ENCODE peak calls at places on chromosome 13, in seven cellular contexts. One of them, this sample, is unnamed.

GRCh38 chr13:99417151-99417820 is 84.0 kb upstream of the TM9SF2 start:
- DNase-seq in breast epithelium: peak; percentile 37
- DNase-seq in IMR-90: no peak
- DNase-seq in uterus: no peak
- DNase-seq in body of pancreas: no peak
- DNase-seq in NB4: no peak
- DNase-seq in tibial nerve: no peak
- DNase-seq in this sample: peak; percentile 31

GRCh38 chr13:86051134-86052103 is 252.2 kb upstream of the SLITRK6 start:
- DNase-seq in breast epithelium: no peak
- DNase-seq in IMR-90: no peak
- DNase-seq in uterus: no peak
- DNase-seq in body of pancreas: no peak
- DNase-seq in NB4: no peak
- DNase-seq in tibial nerve: no peak
- DNase-seq in this sample: no peak

GRCh38 chr13:32212420-32212819 is 102.7 kb downstream of the ZAR1L start:
- DNase-seq in breast epithelium: no peak
- DNase-seq in IMR-90: peak; percentile 91
- DNase-seq in uterus: no peak
- DNase-seq in body of pancreas: no peak
- DNase-seq in NB4: no peak
- DNase-seq in tibial nerve: no peak
- DNase-seq in this sample: no peak

GRCh38 chr13:49113526-49114286 is 106.4 kb upstream of the MLNR start:
- DNase-seq in breast epithelium: no peak
- DNase-seq in IMR-90: peak; percentile 82
- DNase-seq in uterus: no peak
- DNase-seq in body of pancreas: no peak
- DNase-seq in NB4: peak; percentile 81
- DNase-seq in tibial nerve: no peak
- DNase-seq in this sample: no peak

GRCh38 chr13:39385621-39386231 is 217.3 kb downstream of the LHFPL6 start:
- DNase-seq in breast epithelium: no peak
- DNase-seq in IMR-90: peak; percentile 15
- DNase-seq in uterus: no peak
- DNase-seq in body of pancreas: no peak
- DNase-seq in NB4: no peak
- DNase-seq in tibial nerve: no peak
- DNase-seq in this sample: no peak

GRCh38 chr13:50386527-50387123 is 371.4 kb downstream of the KCNRG start:
- DNase-seq in breast epithelium: no peak
- DNase-seq in IMR-90: peak; percentile 82
- DNase-seq in uterus: no peak
- DNase-seq in body of pancreas: no peak
- DNase-seq in NB4: no peak
- DNase-seq in tibial nerve: no peak
- DNase-seq in this sample: no peak

GRCh38 chr13:48923376-48923775 is 52.3 kb upstream of the FNDC3A start:
- DNase-seq in breast epithelium: no peak
- DNase-seq in IMR-90: no peak
- DNase-seq in uterus: no peak
- DNase-seq in body of pancreas: no peak
- DNase-seq in NB4: no peak
- DNase-seq in tibial nerve: no peak
- DNase-seq in this sample: no peak

GRCh38 chr13:113746671-113747070 is 12.4 kb upstream of the TMEM255B start:
- DNase-seq in breast epithelium: no peak
- DNase-seq in IMR-90: no peak
- DNase-seq in uterus: no peak
- DNase-seq in body of pancreas: no peak
- DNase-seq in NB4: no peak
- DNase-seq in tibial nerve: no peak
- DNase-seq in this sample: no peak

GRCh38 chr13:25943666-25944065 is 108.2 kb downstream of the SHISA2 start:
- DNase-seq in breast epithelium: no peak
- DNase-seq in IMR-90: no peak
- DNase-seq in uterus: no peak
- DNase-seq in body of pancreas: no peak
- DNase-seq in NB4: peak; percentile 79
- DNase-seq in tibial nerve: no peak
- DNase-seq in this sample: no peak

GRCh38 chr13:97139704-97140103 is 82.4 kb upstream of the MBNL2 start:
- DNase-seq in breast epithelium: no peak
- DNase-seq in IMR-90: no peak
- DNase-seq in uterus: no peak
- DNase-seq in body of pancreas: no peak
- DNase-seq in NB4: peak; percentile 29
- DNase-seq in tibial nerve: no peak
- DNase-seq in this sample: no peak

GRCh38 chr13:26202365-26202972 is 19.6 kb downstream of the RNF6 start:
- DNase-seq in breast epithelium: no peak
- DNase-seq in IMR-90: peak; percentile 64
- DNase-seq in uterus: no peak
- DNase-seq in body of pancreas: no peak
- DNase-seq in NB4: no peak
- DNase-seq in tibial nerve: no peak
- DNase-seq in this sample: no peak

GRCh38 chr13:66951426-66951825 is 278.7 kb downstream of the PCDH9 start:
- DNase-seq in breast epithelium: no peak
- DNase-seq in IMR-90: no peak
- DNase-seq in uterus: no peak
- DNase-seq in body of pancreas: no peak
- DNase-seq in NB4: no peak
- DNase-seq in tibial nerve: no peak
- DNase-seq in this sample: no peak

GRCh38 chr13:43686557-43686956 is 100.2 kb downstream of the ENOX1 start:
- DNase-seq in breast epithelium: no peak
- DNase-seq in IMR-90: peak; percentile 93
- DNase-seq in uterus: peak; percentile 64
- DNase-seq in body of pancreas: peak; percentile 22
- DNase-seq in NB4: peak; percentile 7
- DNase-seq in tibial nerve: no peak
- DNase-seq in this sample: no peak
- TF ChIP-seq CTCF in breast epithelium: no peak
- TF ChIP-seq CTCF in IMR-90: no peak
- TF ChIP-seq CTCF in uterus: no peak
- TF ChIP-seq CTCF in body of pancreas: no peak
- TF ChIP-seq CTCF in NB4: no peak
- TF ChIP-seq CTCF in tibial nerve: no peak
- TF ChIP-seq CTCF in this sample: no peak

GRCh38 chr13:110617326-110618072 is 2.2 kb downstream of the NAXD start:
- DNase-seq in breast epithelium: no peak
- DNase-seq in IMR-90: peak; percentile 97
- DNase-seq in uterus: peak; percentile 45
- DNase-seq in body of pancreas: peak; percentile 74
- DNase-seq in NB4: no peak
- DNase-seq in tibial nerve: no peak
- DNase-seq in this sample: peak; percentile 83

GRCh38 chr13:110618167-110618566 is 2.8 kb downstream of the NAXD start:
- DNase-seq in breast epithelium: no peak
- DNase-seq in IMR-90: no peak
- DNase-seq in uterus: no peak
- DNase-seq in body of pancreas: no peak
- DNase-seq in NB4: no peak
- DNase-seq in tibial nerve: no peak
- DNase-seq in this sample: no peak

GRCh38 chr13:110616103-110617101 is 1.1 kb downstream of the NAXD start:
- DNase-seq in breast epithelium: peak; percentile 78
- DNase-seq in IMR-90: peak; percentile 72
- DNase-seq in uterus: no peak
- DNase-seq in body of pancreas: peak; percentile 41
- DNase-seq in NB4: peak; percentile 62
- DNase-seq in tibial nerve: no peak
- DNase-seq in this sample: peak; percentile 39

GRCh38 chr13:110615005-110615321 is 382 bp upstream of the NAXD start:
- DNase-seq in breast epithelium: no peak
- DNase-seq in IMR-90: no peak
- DNase-seq in uterus: no peak
- DNase-seq in body of pancreas: no peak
- DNase-seq in NB4: no peak
- DNase-seq in tibial nerve: no peak
- DNase-seq in this sample: peak; percentile 59

DNA sequence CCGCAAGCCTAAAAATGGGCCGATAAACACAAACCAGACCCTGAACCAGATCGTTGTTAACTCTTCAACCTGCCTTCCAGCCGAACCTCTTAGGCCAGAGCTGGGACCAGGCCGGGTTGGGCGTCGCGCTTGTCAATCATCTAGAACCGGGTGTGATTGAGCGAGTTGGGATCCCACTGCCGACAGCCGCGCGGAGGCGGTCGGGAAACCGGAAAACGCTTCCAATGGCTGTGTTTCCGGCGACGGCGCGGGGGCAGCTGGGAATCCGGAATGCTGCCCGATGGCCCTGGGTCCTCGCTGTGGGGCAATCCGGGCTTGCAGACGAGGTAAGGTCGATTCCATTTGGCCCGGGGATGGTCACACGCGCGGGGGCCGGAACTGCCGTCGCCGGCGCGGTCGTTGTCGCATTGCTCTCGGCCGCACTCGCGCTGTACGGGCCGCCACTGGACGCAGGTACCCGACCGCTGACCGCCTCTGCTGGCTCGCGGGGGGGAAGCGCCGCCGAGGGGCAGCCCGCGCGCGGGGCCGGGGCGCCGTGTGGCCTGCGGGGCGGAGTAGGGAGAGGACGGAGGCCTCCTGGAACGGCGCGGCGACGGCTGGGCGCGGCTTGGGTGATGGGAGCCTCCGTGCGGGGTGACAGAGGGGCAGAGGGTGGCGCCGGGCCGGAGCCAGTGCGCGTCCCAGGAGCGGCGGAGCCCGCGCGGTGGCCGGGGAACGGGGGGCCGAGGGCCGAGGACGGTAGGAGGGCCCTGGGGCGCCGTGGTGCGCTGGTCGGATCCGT is at the start of gene NAXD:
- DNase-seq in breast epithelium: peak; percentile 91
- DNase-seq in IMR-90: peak; percentile 93
- DNase-seq in uterus: peak; percentile 93
- DNase-seq in body of pancreas: peak; percentile 90
- DNase-seq in NB4: peak; percentile 97
- DNase-seq in tibial nerve: peak; percentile 76
- DNase-seq in this sample: peak; percentile 93
- TF ChIP-seq POLR2A in breast epithelium: no peak
- TF ChIP-seq POLR2A in IMR-90: peak; percentile 52
- TF ChIP-seq POLR2A in uterus: peak; percentile 52
- TF ChIP-seq POLR2A in body of pancreas: peak; percentile 82
- TF ChIP-seq POLR2A in NB4: peak; percentile 68
- TF ChIP-seq POLR2A in tibial nerve: peak; percentile 63
- TF ChIP-seq POLR2A in this sample: peak; percentile 55

GRCh38 chr13:112128052-112128610 is 61.2 kb downstream of the SOX1 start:
- DNase-seq in breast epithelium: peak; percentile 35
- DNase-seq in IMR-90: no peak
- DNase-seq in uterus: no peak
- DNase-seq in body of pancreas: no peak
- DNase-seq in NB4: no peak
- DNase-seq in tibial nerve: no peak
- DNase-seq in this sample: no peak
- TF ChIP-seq CTCF in breast epithelium: no peak
- TF ChIP-seq CTCF in IMR-90: no peak
- TF ChIP-seq CTCF in uterus: no peak
- TF ChIP-seq CTCF in body of pancreas: no peak
- TF ChIP-seq CTCF in NB4: no peak
- TF ChIP-seq CTCF in tibial nerve: no peak
- TF ChIP-seq CTCF in this sample: no peak

DNA sequence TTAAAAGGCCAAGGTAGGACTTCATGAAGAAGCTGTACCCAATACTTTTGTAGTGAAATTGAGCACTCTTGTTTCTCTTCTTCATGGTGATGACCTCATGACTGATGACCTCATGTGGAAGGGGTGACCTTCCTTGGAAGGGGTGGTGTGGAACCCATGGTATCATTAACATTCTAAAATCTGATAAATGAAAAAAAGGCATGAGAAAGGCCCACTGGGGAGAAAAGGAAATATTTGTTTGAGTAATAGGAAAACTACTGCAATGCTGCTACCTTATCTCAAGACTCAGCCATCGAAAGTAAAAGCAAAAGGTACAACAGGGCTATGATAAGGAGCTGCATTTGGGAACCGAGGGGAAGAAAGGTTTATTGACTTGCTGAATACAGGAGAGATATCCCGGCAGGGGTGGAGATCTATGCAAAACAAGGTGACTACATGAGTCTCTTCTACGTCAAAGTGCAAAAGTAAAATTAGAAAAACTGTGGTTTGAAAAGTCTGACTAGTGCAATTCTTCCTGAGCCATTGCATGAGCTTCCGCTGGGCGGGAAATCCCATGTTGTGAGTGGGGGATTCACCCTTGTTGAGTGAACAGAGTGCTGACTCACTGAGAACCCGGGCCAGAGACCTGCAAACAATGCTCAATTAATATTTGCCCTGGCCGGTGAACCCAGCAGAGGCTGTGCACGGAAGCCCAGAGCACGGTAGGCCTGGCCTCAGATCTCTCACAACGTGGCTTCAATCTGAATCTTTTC is 138.9 kb upstream of the RFC3 start:
- DNase-seq in breast epithelium: peak; percentile 66
- DNase-seq in IMR-90: peak; percentile 1
- DNase-seq in uterus: peak; percentile 39
- DNase-seq in body of pancreas: peak; percentile 75
- DNase-seq in NB4: no peak
- DNase-seq in tibial nerve: peak; percentile 25
- DNase-seq in this sample: peak; percentile 71
- TF ChIP-seq POLR2A in breast epithelium: no peak
- TF ChIP-seq POLR2A in IMR-90: no peak
- TF ChIP-seq POLR2A in uterus: no peak
- TF ChIP-seq POLR2A in body of pancreas: no peak
- TF ChIP-seq POLR2A in NB4: no peak
- TF ChIP-seq POLR2A in tibial nerve: no peak
- TF ChIP-seq POLR2A in this sample: no peak

This sample was measured in ovary.